ENCODE peak calls at places on chromosome 15, in nine cellular contexts. X is anterior cingulate cortex; B is EH; N is left colon; P is naive thymus-derived CD8-positive, alpha-beta T cell; M is GM12892; I is lower lobe of right lung; W is GM04504; Z is endothelial cell. K is an unnamed sample.

GRCh38 chr15:81071130-81071529 is 62.9 kb upstream of the CFAP161 start:
- DNase-seq in M (no peak), N (no peak), X (no peak), W (peak), P (no peak), I (no peak), B (peak), Z (no peak), K (no peak)

GRCh38 chr15:49370782-49371181 is 52.3 kb upstream of the FGF7 start:
- DNase-seq in W (no peak), Z (no peak), N (no peak), P (no peak), B (peak), X (no peak), I (no peak), M (no peak), K (no peak)

GRCh38 chr15:90557147-90557546 is 27.4 kb downstream of the CRTC3 start:
- DNase-seq in Z (no peak), P (no peak), I (no peak), W (no peak), M (no peak), X (no peak), N (no peak), B (peak), K (no peak)

GRCh38 chr15:84570164-84570692 is 30.6 kb upstream of the ZSCAN2 start:
- DNase-seq in N (peak), I (peak), P (peak), W (no peak), M (peak), Z (peak), B (peak), X (peak), K (no peak)

GRCh38 chr15:62436235-62436634 is 271.1 kb upstream of the C2CD4B start:
- DNase-seq in I (no peak), X (no peak), W (no peak), B (no peak), N (no peak), M (no peak), Z (no peak), P (no peak), K (no peak)

GRCh38 chr15:34799149-34799824 is 3.9 kb upstream of the ACTC1 start:
- DNase-seq in B (peak), W (no peak), Z (no peak), P (no peak), X (peak), N (no peak), I (no peak), M (no peak), K (peak)

GRCh38 chr15:35999211-35999610 is 453.2 kb upstream of the DPH6 start:
- DNase-seq in X (no peak), P (no peak), Z (no peak), M (no peak), W (no peak), I (no peak), N (no peak), B (no peak), K (no peak)

GRCh38 chr15:20358781-20359414 is 182.7 kb downstream of the GOLGA6L6 start:
- DNase-seq in Z (no peak), I (no peak), P (no peak), B (no peak), N (no peak), W (no peak), M (no peak), X (no peak), K (no peak)

GRCh38 chr15:88605507-88606436 is 15.4 kb upstream of the AEN start:
- DNase-seq in I (no peak), M (no peak), B (peak), P (peak), Z (peak), W (no peak), X (no peak), N (no peak), K (peak)

GRCh38 chr15:96428742-96429141 is 98.2 kb downstream of the NR2F2 start:
- DNase-seq in Z (no peak), X (no peak), W (peak), N (no peak), I (no peak), M (no peak), B (peak), P (no peak), K (no peak)

GRCh38 chr15:73599934-73600333 is 33.3 kb downstream of the NPTN start:
- DNase-seq in P (no peak), M (no peak), W (no peak), I (no peak), X (no peak), B (peak), Z (no peak), N (no peak), K (no peak)

GRCh38 chr15:65912235-65912634 is 42.9 kb downstream of the RAB11A start:
- DNase-seq in Z (no peak), I (no peak), M (no peak), W (no peak), N (no peak), P (no peak), X (no peak), B (no peak), K (no peak)

GRCh38 chr15:20271647-20272046 is 270.0 kb downstream of the GOLGA6L6 start:
- DNase-seq in M (no peak), N (no peak), X (no peak), B (no peak), Z (no peak), I (no peak), W (no peak), P (no peak), K (no peak)

GRCh38 chr15:86863226-86863915 is 783.7 kb downstream of the AGBL1 start:
- DNase-seq in I (no peak), W (no peak), B (no peak), X (no peak), N (no peak), Z (no peak), P (no peak), M (no peak), K (no peak)

GRCh38 chr15:38878946-38879345 is 314.3 kb upstream of the RASGRP1 start:
- DNase-seq in I (no peak), X (no peak), Z (no peak), B (no peak), P (no peak), N (no peak), M (no peak), W (no peak), K (no peak)

GRCh38 chr15:59306520-59307163 is 66.0 kb downstream of the MYO1E start:
- DNase-seq in X (no peak), Z (no peak), B (no peak), W (peak), I (no peak), P (no peak), N (no peak), M (no peak), K (no peak)

GRCh38 chr15:29050870-29051269 is 165.1 kb downstream of the APBA2 start:
- DNase-seq in Z (no peak), W (no peak), N (no peak), X (no peak), M (no peak), I (no peak), P (no peak), B (peak), K (no peak)

GRCh38 chr15:63398456-63398855 is 16.8 kb upstream of the CA12 start:
- DNase-seq in P (no peak), Z (no peak), B (no peak), I (no peak), M (no peak), X (no peak), W (no peak), N (no peak), K (no peak)

GRCh38 chr15:77889009-77889806 is 188.3 kb downstream of the TBC1D2B start:
- DNase-seq in I (no peak), B (peak), M (no peak), Z (no peak), N (no peak), P (no peak), W (no peak), X (no peak), K (no peak)

GRCh38 chr15:62769604-62770003 is 272.9 kb upstream of the TPM1 start:
- DNase-seq in P (no peak), X (no peak), Z (no peak), B (peak), I (no peak), W (peak), M (no peak), N (no peak), K (no peak)

GRCh38 chr15:71448688-71449114 is 333.4 kb downstream of the THSD4 start:
- DNase-seq in M (no peak), W (peak), X (no peak), Z (peak), N (peak), P (no peak), B (peak), I (no peak), K (peak)

GRCh38 chr15:41276821-41277220 is 45.8 kb downstream of the CHP1 start:
- DNase-seq in N (no peak), Z (no peak), B (no peak), W (no peak), M (no peak), P (no peak), X (no peak), I (no peak), K (no peak)

GRCh38 chr15:68300115-68300940 is 22.8 kb downstream of the FEM1B start:
- DNase-seq in B (no peak), Z (no peak), W (no peak), M (no peak), I (no peak), P (no peak), X (no peak), N (peak), K (no peak)

GRCh38 chr15:90557651-90558084 is 27.9 kb downstream of the CRTC3 start:
- DNase-seq in Z (no peak), X (peak), I (peak), N (peak), P (no peak), M (no peak), W (peak), B (peak), K (no peak)

GRCh38 chr15:53808058-53808703 is 48.7 kb upstream of the WDR72 start:
- DNase-seq in N (no peak), X (no peak), P (no peak), M (no peak), W (no peak), Z (no peak), B (no peak), I (no peak), K (no peak)

GRCh38 chr15:40323953-40324937 is 753 bp downstream of the INAFM2 start:
- DNase-seq in P (peak), M (no peak), N (peak), X (no peak), I (peak), Z (no peak), B (peak), W (no peak), K (no peak)

GRCh38 chr15:80932989-80933388 is 56.6 kb downstream of the MESD start:
- DNase-seq in N (peak), I (no peak), B (no peak), Z (no peak), P (no peak), X (no peak), M (no peak), W (no peak), K (no peak)

GRCh38 chr15:77550275-77551251 is 82.1 kb downstream of the LINGO1 start:
- DNase-seq in P (no peak), Z (no peak), W (no peak), N (no peak), X (no peak), B (peak), I (no peak), M (no peak), K (no peak)

GRCh38 chr15:59166601-59167265 is 39.9 kb upstream of the LDHAL6B start:
- DNase-seq in I (no peak), Z (no peak), P (no peak), N (no peak), X (no peak), B (no peak), W (no peak), M (no peak), K (no peak)

GRCh38 chr15:39454189-39454986 is 126.5 kb upstream of the THBS1 start:
- DNase-seq in B (peak), P (no peak), M (no peak), W (no peak), Z (no peak), I (no peak), N (no peak), X (no peak), K (no peak)

GRCh38 chr15:67066041-67067021 is 929 bp downstream of the SMAD3 start:
- DNase-seq in P (peak), Z (peak), W (no peak), B (no peak), X (no peak), M (no peak), N (peak), I (no peak), K (peak)

GRCh38 chr15:40584191-40584590 is 9.9 kb upstream of the KNL1 start:
- DNase-seq in W (no peak), N (no peak), P (no peak), B (no peak), Z (no peak), I (no peak), X (no peak), M (no peak), K (no peak)

GRCh38 chr15:92714071-92714456 is 58.5 kb upstream of the FAM174B start:
- DNase-seq in N (no peak), Z (peak), W (no peak), B (peak), I (no peak), P (no peak), M (no peak), X (peak), K (peak)

GRCh38 chr15:98547741-98548166 is 100.6 kb upstream of the IGF1R start:
- DNase-seq in W (no peak), B (no peak), Z (peak), I (peak), X (no peak), M (no peak), P (peak), N (peak), K (peak)

GRCh38 chr15:39691229-39691628 is 91.4 kb downstream of the FSIP1 start:
- DNase-seq in B (peak), W (no peak), M (no peak), I (no peak), Z (no peak), N (no peak), P (no peak), X (no peak), K (no peak)

K was measured in ecto neural progenitor cell.